ENCODE peak calls at places on chromosomes 11 and 22, in nine cellular contexts. B, D, Z, H, R, Q, A, T and W are unnamed samples.
A peak's percentile ranks its signal among the peaks of the same experiment; 100 is the strongest.

GRCh38 chr22:43879901-43880742 is 11.7 kb downstream of the PNPLA5 start:
- DNase-seq in Q (no peak), D (no peak), H (no peak), T (no peak), Z (no peak), A (no peak), B (no peak), R (no peak), W (peak; percentile 49)

GRCh38 chr11:68581439-68581838 is 102.9 kb upstream of the GAL start:
- DNase-seq in A (no peak), Z (no peak), D (peak; percentile 32), T (no peak), H (no peak), Q (peak; percentile 9), R (no peak), B (no peak), W (peak; percentile 76)

GRCh38 chr11:118290923-118291322 is 13.6 kb upstream of the CD3E start:
- DNase-seq in R (no peak), D (peak; percentile 32), B (no peak), A (peak; percentile 45), Z (peak; percentile 8), H (no peak), Q (no peak), T (no peak), W (no peak)

GRCh38 chr22:27881404-27881803 is 37.7 kb downstream of the PITPNB start:
- DNase-seq in R (no peak), H (no peak), Z (no peak), D (no peak), A (peak; percentile 60), Q (no peak), T (no peak), B (no peak), W (peak; percentile 85)

GRCh38 chr22:20569059-20570058 is 61.9 kb downstream of the MED15 start:
- DNase-seq in Z (no peak), Q (peak; percentile 89), A (peak; percentile 96), R (peak; percentile 36), B (no peak), H (peak; percentile 58), T (peak; percentile 67), D (peak; percentile 75), W (peak; percentile 88)

GRCh38 chr11:121246021-121246768 is 46.4 kb upstream of the SC5D start:
- DNase-seq in H (no peak), R (no peak), T (no peak), Q (no peak), A (no peak), B (no peak), Z (no peak), D (no peak), W (no peak)

GRCh38 chr11:67389477-67389876 is 2.3 kb upstream of the RAD9A start:
- DNase-seq in T (no peak), B (no peak), D (peak; percentile 59), R (no peak), A (no peak), Z (no peak), H (no peak), Q (no peak), W (no peak)

GRCh38 chr11:110356769-110357671 is 60.6 kb upstream of the RDX start:
- DNase-seq in B (no peak), H (no peak), T (no peak), Q (peak; percentile 80), Z (no peak), D (peak; percentile 92), A (peak; percentile 25), R (no peak), W (no peak)

GRCh38 chr11:102252339-102252891 is 64.9 kb upstream of the BIRC3 start:
- DNase-seq in A (no peak), Q (no peak), D (no peak), H (no peak), B (no peak), T (no peak), Z (no peak), R (no peak), W (no peak)